ENCODE peak calls at places on chromosomes 3 and 15, in nine cellular contexts. One of them, this sample, is unnamed.

GRCh38 chr3:110583373-110583935 is 488.2 kb upstream of the NECTIN3 start:
- DNase-seq in colonic mucosa: no peak
- DNase-seq in SK-N-SH: no peak
- DNase-seq in Caco-2: peak; percentile 49
- DNase-seq in upper lobe of right lung: no peak
- DNase-seq in WTC11: no peak
- DNase-seq in HFFc6: peak; percentile 45
- DNase-seq in GM12878: no peak
- DNase-seq in foreskin fibroblast: peak; percentile 43
- DNase-seq in this sample: no peak

GRCh38 chr3:191065183-191065805 is 133.7 kb upstream of the OSTN start:
- DNase-seq in GM12878: no peak
- DNase-seq in foreskin fibroblast: no peak
- DNase-seq in SK-N-SH: no peak
- DNase-seq in HFFc6: peak; percentile 64
- DNase-seq in Caco-2: no peak
- DNase-seq in upper lobe of right lung: no peak
- DNase-seq in colonic mucosa: no peak
- DNase-seq in WTC11: no peak
- DNase-seq in this sample: no peak

GRCh38 chr3:102206506-102207145 is 228.2 kb upstream of the ZPLD1 start:
- DNase-seq in colonic mucosa: peak; percentile 60
- DNase-seq in Caco-2: no peak
- DNase-seq in GM12878: no peak
- DNase-seq in foreskin fibroblast: peak; percentile 74
- DNase-seq in WTC11: no peak
- DNase-seq in SK-N-SH: no peak
- DNase-seq in HFFc6: peak; percentile 87
- DNase-seq in upper lobe of right lung: peak; percentile 78
- DNase-seq in this sample: peak; percentile 71

GRCh38 chr3:24192004-24192403 is 246.9 kb downstream of the NR1D2 start:
- DNase-seq in upper lobe of right lung: no peak
- DNase-seq in GM12878: no peak
- DNase-seq in SK-N-SH: peak; percentile 24
- DNase-seq in colonic mucosa: no peak
- DNase-seq in Caco-2: no peak
- DNase-seq in WTC11: no peak
- DNase-seq in foreskin fibroblast: no peak
- DNase-seq in HFFc6: no peak
- DNase-seq in this sample: no peak

GRCh38 chr15:65211157-65211982 is at the start of gene CILP:
- DNase-seq in GM12878: no peak
- DNase-seq in foreskin fibroblast: peak; percentile 36
- DNase-seq in HFFc6: no peak
- DNase-seq in SK-N-SH: peak; percentile 78
- DNase-seq in colonic mucosa: peak; percentile 25
- DNase-seq in upper lobe of right lung: no peak
- DNase-seq in WTC11: no peak
- DNase-seq in Caco-2: no peak
- DNase-seq in this sample: no peak

GRCh38 chr15:71093089-71094024 is 21.9 kb upstream of the THSD4 start:
- DNase-seq in Caco-2: no peak
- DNase-seq in foreskin fibroblast: peak; percentile 83
- DNase-seq in WTC11: no peak
- DNase-seq in SK-N-SH: no peak
- DNase-seq in colonic mucosa: peak; percentile 79
- DNase-seq in GM12878: no peak
- DNase-seq in upper lobe of right lung: no peak
- DNase-seq in HFFc6: peak; percentile 87
- DNase-seq in this sample: no peak

GRCh38 chr3:183260167-183260904 is 7.3 kb downstream of the B3GNT5 start:
- DNase-seq in GM12878: no peak
- DNase-seq in colonic mucosa: peak; percentile 30
- DNase-seq in WTC11: no peak
- DNase-seq in Caco-2: no peak
- DNase-seq in foreskin fibroblast: no peak
- DNase-seq in SK-N-SH: no peak
- DNase-seq in HFFc6: no peak
- DNase-seq in upper lobe of right lung: no peak
- DNase-seq in this sample: no peak

GRCh38 chr3:113454625-113455024 is 13.3 kb upstream of the CFAP44 start:
- DNase-seq in foreskin fibroblast: no peak
- DNase-seq in upper lobe of right lung: no peak
- DNase-seq in GM12878: no peak
- DNase-seq in Caco-2: no peak
- DNase-seq in colonic mucosa: no peak
- DNase-seq in SK-N-SH: no peak
- DNase-seq in WTC11: no peak
- DNase-seq in HFFc6: no peak
- DNase-seq in this sample: no peak

GRCh38 chr3:30308131-30308530 is 298.3 kb upstream of the TGFBR2 start:
- DNase-seq in colonic mucosa: no peak
- DNase-seq in SK-N-SH: no peak
- DNase-seq in HFFc6: peak; percentile 37
- DNase-seq in foreskin fibroblast: peak; percentile 57
- DNase-seq in Caco-2: no peak
- DNase-seq in WTC11: no peak
- DNase-seq in upper lobe of right lung: no peak
- DNase-seq in GM12878: no peak
- DNase-seq in this sample: peak; percentile 26

DNA sequence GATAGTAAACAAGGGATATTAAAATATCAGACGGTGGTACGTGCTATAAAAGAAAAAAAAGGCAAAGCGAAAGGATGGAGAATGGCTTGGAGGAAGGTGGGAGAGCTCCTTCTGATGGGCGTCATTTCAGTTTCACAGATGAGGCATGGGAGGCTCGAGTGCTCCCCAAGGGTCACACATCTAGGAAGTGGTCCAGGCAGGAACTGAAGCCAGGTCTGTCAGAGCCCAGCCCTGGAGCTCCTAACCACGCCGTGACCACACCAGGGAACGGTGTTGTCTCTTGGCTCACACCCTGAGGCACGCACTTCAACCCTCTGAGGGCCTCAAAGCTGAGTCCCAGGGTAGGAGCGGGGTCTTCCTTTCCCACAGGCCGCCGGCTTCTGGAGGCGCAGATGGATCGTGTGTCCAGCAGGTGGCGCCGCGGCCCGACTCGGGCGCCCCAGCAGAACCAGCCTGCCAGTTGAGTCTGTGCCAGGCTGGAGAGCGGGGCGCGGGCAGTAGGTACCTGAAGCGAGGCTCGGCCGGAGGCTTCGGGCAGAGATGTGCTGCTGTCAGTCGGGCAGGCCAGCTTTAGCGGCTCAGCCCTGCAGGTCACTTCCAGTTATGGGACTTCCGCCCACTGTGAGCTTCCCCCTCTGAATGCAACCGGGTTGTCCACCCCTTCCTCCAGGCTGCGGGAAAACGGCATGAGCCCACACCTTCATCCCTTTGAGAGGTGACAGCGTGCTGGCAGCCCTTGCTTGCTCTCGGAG is 68.1 kb downstream of the SLC6A1 start:
- DNase-seq in WTC11: peak; percentile 80
- DNase-seq in Caco-2: peak; percentile 41
- DNase-seq in HFFc6: peak; percentile 13
- DNase-seq in GM12878: no peak
- DNase-seq in SK-N-SH: peak; percentile 89
- DNase-seq in upper lobe of right lung: peak; percentile 87
- DNase-seq in colonic mucosa: peak; percentile 41
- DNase-seq in foreskin fibroblast: peak; percentile 34
- DNase-seq in this sample: no peak
- TF ChIP-seq CTCF in WTC11: peak; percentile 82
- TF ChIP-seq CTCF in Caco-2: peak; percentile 53
- TF ChIP-seq CTCF in HFFc6: peak; percentile 99
- TF ChIP-seq CTCF in GM12878: peak; percentile 71
- TF ChIP-seq CTCF in SK-N-SH: peak; percentile 87
- TF ChIP-seq CTCF in upper lobe of right lung: peak; percentile 90
- TF ChIP-seq CTCF in colonic mucosa: peak; percentile 86
- TF ChIP-seq CTCF in foreskin fibroblast: peak; percentile 81
- TF ChIP-seq CTCF in this sample: peak; percentile 91

DNA sequence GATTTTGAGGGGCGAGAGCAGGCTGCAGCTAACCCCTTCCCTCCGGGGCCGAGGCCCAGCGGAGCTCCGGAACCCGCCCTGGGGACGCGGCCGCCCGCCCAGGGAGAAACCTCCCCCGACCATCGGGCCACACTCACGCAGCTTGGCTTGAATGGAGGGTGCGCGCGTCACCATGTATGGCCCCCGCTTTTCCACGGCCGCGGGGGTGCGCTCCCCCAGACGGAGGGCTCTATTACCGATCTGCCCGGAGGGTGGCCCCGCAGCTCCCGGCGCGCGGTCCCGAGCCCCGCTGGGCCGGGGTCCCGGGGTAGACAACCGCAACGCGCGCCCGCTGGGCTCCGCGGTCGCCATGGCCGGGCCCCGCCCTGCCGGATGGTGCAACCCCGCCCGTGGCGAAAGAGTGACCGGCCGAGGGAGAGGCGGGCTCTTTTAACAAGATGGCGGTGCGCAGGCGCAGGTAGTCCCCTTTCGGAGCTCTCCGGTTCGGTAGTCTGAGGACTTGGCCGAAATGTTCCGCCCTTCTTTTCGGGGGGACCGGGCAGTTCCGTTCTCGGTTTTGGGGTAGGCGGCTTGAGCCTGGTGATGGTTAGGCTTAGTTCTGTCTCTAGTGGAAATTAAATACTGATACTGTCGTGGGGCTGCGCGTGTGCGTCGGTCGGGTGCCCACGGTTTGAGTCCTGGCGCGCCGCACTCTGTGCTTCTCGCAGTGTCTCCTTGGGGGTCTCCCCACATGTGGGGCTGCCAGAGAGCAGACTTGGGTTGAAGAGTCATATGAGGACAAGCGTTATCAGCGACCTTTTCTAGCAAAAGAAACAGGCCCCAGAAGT is at the start of gene FAM219B:
- DNase-seq in GM12878: peak; percentile 47
- DNase-seq in upper lobe of right lung: peak; percentile 98
- DNase-seq in foreskin fibroblast: peak; percentile 82
- DNase-seq in WTC11: peak; percentile 93
- DNase-seq in Caco-2: peak; percentile 88
- DNase-seq in SK-N-SH: peak; percentile 98
- DNase-seq in colonic mucosa: peak; percentile 96
- DNase-seq in HFFc6: peak; percentile 81
- DNase-seq in this sample: no peak
- TF ChIP-seq CTCF in GM12878: peak; percentile 1
- TF ChIP-seq CTCF in upper lobe of right lung: no peak
- TF ChIP-seq CTCF in foreskin fibroblast: no peak
- TF ChIP-seq CTCF in WTC11: no peak
- TF ChIP-seq CTCF in Caco-2: no peak
- TF ChIP-seq CTCF in SK-N-SH: no peak
- TF ChIP-seq CTCF in colonic mucosa: no peak
- TF ChIP-seq CTCF in HFFc6: no peak
- TF ChIP-seq CTCF in this sample: no peak

DNA sequence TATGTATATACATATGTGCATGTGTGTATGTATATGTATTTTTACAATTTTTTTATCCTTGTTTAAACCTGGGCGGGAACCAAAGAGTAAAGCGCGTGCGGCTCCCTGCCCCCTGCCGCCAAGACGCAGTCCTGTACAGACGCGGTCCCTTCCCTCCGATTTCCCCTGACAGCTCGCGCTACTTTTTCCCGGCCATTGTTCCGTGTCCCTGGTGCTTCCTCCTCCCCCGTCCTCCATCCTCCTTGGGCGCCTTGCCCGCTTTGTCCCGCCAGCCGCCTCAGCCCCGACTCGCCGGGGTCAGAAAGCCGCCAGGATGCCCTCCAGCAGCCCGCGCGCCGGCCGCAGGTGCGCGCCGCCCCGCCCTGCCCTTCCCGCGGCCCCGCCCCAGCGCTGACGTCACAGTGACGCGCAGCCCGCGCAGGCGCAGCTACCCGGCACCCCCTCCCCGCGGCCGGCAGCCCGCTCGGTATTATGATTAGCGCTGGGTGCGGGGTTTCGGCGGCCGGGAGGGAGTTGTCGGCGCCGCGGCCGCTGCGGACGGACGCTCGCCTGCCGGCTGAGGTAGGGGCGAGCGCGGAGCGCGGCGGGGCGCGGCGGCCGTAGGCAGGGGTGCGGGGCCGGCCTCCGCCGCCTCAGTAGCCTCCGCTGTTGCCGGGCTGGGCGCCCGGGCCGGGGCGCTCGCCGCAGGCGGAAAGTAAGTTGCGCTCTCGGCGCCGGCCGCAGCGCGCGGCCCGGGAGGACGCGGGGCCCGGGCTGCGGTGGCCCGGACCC is at the start of gene SNRK:
- DNase-seq in Caco-2: peak; percentile 84
- DNase-seq in GM12878: no peak
- DNase-seq in upper lobe of right lung: peak; percentile 95
- DNase-seq in colonic mucosa: peak; percentile 93
- DNase-seq in foreskin fibroblast: peak; percentile 65
- DNase-seq in HFFc6: peak; percentile 50
- DNase-seq in SK-N-SH: peak; percentile 99
- DNase-seq in WTC11: peak; percentile 89
- DNase-seq in this sample: no peak
- TF ChIP-seq CTCF in Caco-2: no peak
- TF ChIP-seq CTCF in GM12878: no peak
- TF ChIP-seq CTCF in upper lobe of right lung: peak; percentile 39
- TF ChIP-seq CTCF in colonic mucosa: no peak
- TF ChIP-seq CTCF in foreskin fibroblast: peak; percentile 15
- TF ChIP-seq CTCF in HFFc6: peak; percentile 48
- TF ChIP-seq CTCF in SK-N-SH: peak; percentile 33
- TF ChIP-seq CTCF in WTC11: no peak
- TF ChIP-seq CTCF in this sample: peak; percentile 23

GRCh38 chr15:59172289-59172901 is 34.2 kb upstream of the LDHAL6B start:
- DNase-seq in SK-N-SH: no peak
- DNase-seq in colonic mucosa: no peak
- DNase-seq in foreskin fibroblast: no peak
- DNase-seq in WTC11: no peak
- DNase-seq in HFFc6: no peak
- DNase-seq in Caco-2: no peak
- DNase-seq in GM12878: no peak
- DNase-seq in upper lobe of right lung: no peak
- DNase-seq in this sample: no peak
- TF ChIP-seq CTCF in SK-N-SH: peak; percentile 52
- TF ChIP-seq CTCF in colonic mucosa: no peak
- TF ChIP-seq CTCF in foreskin fibroblast: no peak
- TF ChIP-seq CTCF in WTC11: peak; percentile 31
- TF ChIP-seq CTCF in HFFc6: peak; percentile 66
- TF ChIP-seq CTCF in Caco-2: peak; percentile 28
- TF ChIP-seq CTCF in GM12878: no peak
- TF ChIP-seq CTCF in upper lobe of right lung: no peak
- TF ChIP-seq CTCF in this sample: no peak

This sample was measured in AG04449.